ENCODE peak calls at places on chromosomes 11 and 22, in four cellular contexts. One of them, this sample, is unnamed. For H3K27me3, the result is how much of the 10 kb centered on the place peaks cover.

GRCh38 chr11:27482793-27483192 is 10.2 kb upstream of the LGR4 start:
- DNase-seq in GM23248: no peak
- DNase-seq in SK-N-SH: no peak
- DNase-seq in naive thymus-derived CD4-positive, alpha-beta T cell: no peak
- DNase-seq in this sample: no peak

GRCh38 chr11:8011383-8011782 is 24.2 kb downstream of the EIF3F start:
- DNase-seq in GM23248: no peak
- DNase-seq in SK-N-SH: no peak
- DNase-seq in naive thymus-derived CD4-positive, alpha-beta T cell: no peak
- DNase-seq in this sample: no peak

GRCh38 chr22:37472418-37473006 is 13.7 kb downstream of the MFNG start:
- DNase-seq in GM23248: peak
- DNase-seq in SK-N-SH: peak
- DNase-seq in naive thymus-derived CD4-positive, alpha-beta T cell: peak
- DNase-seq in this sample: no peak

GRCh38 chr11:30346068-30346688 is 23.3 kb downstream of the ARL14EP start:
- DNase-seq in GM23248: peak
- DNase-seq in SK-N-SH: peak
- DNase-seq in naive thymus-derived CD4-positive, alpha-beta T cell: peak
- DNase-seq in this sample: no peak

GRCh38 chr11:77611921-77612320 is 22.2 kb downstream of the AQP11 start:
- DNase-seq in GM23248: no peak
- DNase-seq in SK-N-SH: no peak
- DNase-seq in naive thymus-derived CD4-positive, alpha-beta T cell: no peak
- DNase-seq in this sample: no peak

GRCh38 chr22:29205260-29205597 is 467 bp upstream of the EMID1 start:
- DNase-seq in GM23248: no peak
- DNase-seq in SK-N-SH: no peak
- DNase-seq in naive thymus-derived CD4-positive, alpha-beta T cell: no peak
- DNase-seq in this sample: no peak

GRCh38 chr22:49790912-49791311 is 36.8 kb downstream of the BRD1 start:
- DNase-seq in GM23248: peak
- DNase-seq in SK-N-SH: no peak
- DNase-seq in naive thymus-derived CD4-positive, alpha-beta T cell: no peak
- DNase-seq in this sample: no peak

GRCh38 chr11:91158901-91159537 is 936.2 kb upstream of the CHORDC1 start:
- DNase-seq in GM23248: no peak
- DNase-seq in SK-N-SH: no peak
- DNase-seq in naive thymus-derived CD4-positive, alpha-beta T cell: no peak
- DNase-seq in this sample: no peak

GRCh38 chr11:7605544-7605943 is 67.8 kb downstream of the CYB5R2 start:
- DNase-seq in GM23248: peak
- DNase-seq in SK-N-SH: no peak
- DNase-seq in naive thymus-derived CD4-positive, alpha-beta T cell: no peak
- DNase-seq in this sample: no peak

GRCh38 chr22:23163665-23164064 is 16.6 kb upstream of the BCR start:
- DNase-seq in GM23248: peak
- DNase-seq in SK-N-SH: no peak
- DNase-seq in naive thymus-derived CD4-positive, alpha-beta T cell: no peak
- DNase-seq in this sample: peak

GRCh38 chr11:2204361-2205213 is 33.0 kb upstream of the TH start:
- DNase-seq in GM23248: no peak
- DNase-seq in SK-N-SH: peak
- DNase-seq in naive thymus-derived CD4-positive, alpha-beta T cell: no peak
- DNase-seq in this sample: peak

GRCh38 chr11:35598254-35599125 is 19.8 kb upstream of the FJX1 start:
- DNase-seq in GM23248: no peak
- DNase-seq in SK-N-SH: no peak
- DNase-seq in naive thymus-derived CD4-positive, alpha-beta T cell: no peak
- DNase-seq in this sample: no peak

GRCh38 chr11:1785749-1786261 is 22.1 kb upstream of the CTSD start:
- DNase-seq in GM23248: no peak
- DNase-seq in SK-N-SH: no peak
- DNase-seq in naive thymus-derived CD4-positive, alpha-beta T cell: no peak
- DNase-seq in this sample: peak

GRCh38 chr22:33044059-33044458 is 14.1 kb downstream of the SYN3 start:
- DNase-seq in GM23248: no peak
- DNase-seq in SK-N-SH: no peak
- DNase-seq in naive thymus-derived CD4-positive, alpha-beta T cell: no peak
- DNase-seq in this sample: no peak

GRCh38 chr22:24331468-24332440 is 61.1 kb downstream of the SPECC1L start:
- DNase-seq in GM23248: peak
- DNase-seq in SK-N-SH: no peak
- DNase-seq in naive thymus-derived CD4-positive, alpha-beta T cell: no peak
- DNase-seq in this sample: no peak

GRCh38 chr11:79487412-79487811 is 46.6 kb upstream of the TENM4 start:
- DNase-seq in GM23248: no peak
- DNase-seq in SK-N-SH: no peak
- DNase-seq in naive thymus-derived CD4-positive, alpha-beta T cell: no peak
- DNase-seq in this sample: no peak

GRCh38 chr11:34065505-34066203 is 14.1 kb downstream of the CAPRIN1 start:
- DNase-seq in GM23248: peak
- DNase-seq in SK-N-SH: no peak
- DNase-seq in naive thymus-derived CD4-positive, alpha-beta T cell: no peak
- DNase-seq in this sample: peak

GRCh38 chr11:11400121-11400520 is 47.1 kb upstream of the CSNK2A3 start:
- DNase-seq in GM23248: no peak
- DNase-seq in SK-N-SH: no peak
- DNase-seq in naive thymus-derived CD4-positive, alpha-beta T cell: no peak
- DNase-seq in this sample: no peak

GRCh38 chr11:68504432-68505066 is 44.0 kb downstream of the PPP6R3 start:
- DNase-seq in GM23248: no peak
- DNase-seq in SK-N-SH: no peak
- DNase-seq in naive thymus-derived CD4-positive, alpha-beta T cell: no peak
- DNase-seq in this sample: no peak

GRCh38 chr22:45424241-45424731 is 10.8 kb downstream of the RIBC2 start:
- DNase-seq in GM23248: no peak
- DNase-seq in SK-N-SH: no peak
- DNase-seq in naive thymus-derived CD4-positive, alpha-beta T cell: no peak
- DNase-seq in this sample: no peak

GRCh38 chr11:118076754-118077281 is at the start of gene TMPRSS4:
- DNase-seq in GM23248: no peak
- DNase-seq in SK-N-SH: no peak
- DNase-seq in naive thymus-derived CD4-positive, alpha-beta T cell: no peak
- DNase-seq in this sample: no peak

GRCh38 chr11:27570542-27570941 is 64.0 kb upstream of the LIN7C start:
- DNase-seq in GM23248: no peak
- DNase-seq in SK-N-SH: no peak
- DNase-seq in naive thymus-derived CD4-positive, alpha-beta T cell: no peak
- DNase-seq in this sample: no peak

GRCh38 chr11:130418756-130419155 is 9.7 kb downstream of the ADAMTS8 start:
- DNase-seq in GM23248: peak
- DNase-seq in SK-N-SH: no peak
- DNase-seq in naive thymus-derived CD4-positive, alpha-beta T cell: no peak
- DNase-seq in this sample: no peak

GRCh38 chr22:21075516-21076138 is 29.9 kb downstream of the LRRC74B start:
- DNase-seq in GM23248: no peak
- DNase-seq in SK-N-SH: no peak
- DNase-seq in naive thymus-derived CD4-positive, alpha-beta T cell: no peak
- DNase-seq in this sample: no peak

GRCh38 chr11:72813740-72814138 is 472 bp upstream of the ATG16L2 start:
- DNase-seq in GM23248: peak
- DNase-seq in SK-N-SH: peak
- DNase-seq in naive thymus-derived CD4-positive, alpha-beta T cell: no peak
- DNase-seq in this sample: no peak

GRCh38 chr22:50696251-50696798 is 23.7 kb downstream of the SHANK3 start:
- DNase-seq in GM23248: no peak
- DNase-seq in SK-N-SH: no peak
- DNase-seq in naive thymus-derived CD4-positive, alpha-beta T cell: no peak
- DNase-seq in this sample: peak

GRCh38 chr11:121435132-121435531 is 17.0 kb upstream of the SORL1 start:
- DNase-seq in GM23248: no peak
- DNase-seq in SK-N-SH: no peak
- DNase-seq in naive thymus-derived CD4-positive, alpha-beta T cell: no peak
- DNase-seq in this sample: no peak

GRCh38 chr11:117621226-117621625 is 175.8 kb downstream of the DSCAML1 start:
- DNase-seq in GM23248: peak
- DNase-seq in SK-N-SH: no peak
- DNase-seq in naive thymus-derived CD4-positive, alpha-beta T cell: no peak
- DNase-seq in this sample: peak

GRCh38 chr11:2689551-2690260 is 10.1 kb downstream of the KCNQ1OT1 start:
- DNase-seq in GM23248: no peak
- DNase-seq in SK-N-SH: no peak
- DNase-seq in naive thymus-derived CD4-positive, alpha-beta T cell: no peak
- DNase-seq in this sample: peak

DNA sequence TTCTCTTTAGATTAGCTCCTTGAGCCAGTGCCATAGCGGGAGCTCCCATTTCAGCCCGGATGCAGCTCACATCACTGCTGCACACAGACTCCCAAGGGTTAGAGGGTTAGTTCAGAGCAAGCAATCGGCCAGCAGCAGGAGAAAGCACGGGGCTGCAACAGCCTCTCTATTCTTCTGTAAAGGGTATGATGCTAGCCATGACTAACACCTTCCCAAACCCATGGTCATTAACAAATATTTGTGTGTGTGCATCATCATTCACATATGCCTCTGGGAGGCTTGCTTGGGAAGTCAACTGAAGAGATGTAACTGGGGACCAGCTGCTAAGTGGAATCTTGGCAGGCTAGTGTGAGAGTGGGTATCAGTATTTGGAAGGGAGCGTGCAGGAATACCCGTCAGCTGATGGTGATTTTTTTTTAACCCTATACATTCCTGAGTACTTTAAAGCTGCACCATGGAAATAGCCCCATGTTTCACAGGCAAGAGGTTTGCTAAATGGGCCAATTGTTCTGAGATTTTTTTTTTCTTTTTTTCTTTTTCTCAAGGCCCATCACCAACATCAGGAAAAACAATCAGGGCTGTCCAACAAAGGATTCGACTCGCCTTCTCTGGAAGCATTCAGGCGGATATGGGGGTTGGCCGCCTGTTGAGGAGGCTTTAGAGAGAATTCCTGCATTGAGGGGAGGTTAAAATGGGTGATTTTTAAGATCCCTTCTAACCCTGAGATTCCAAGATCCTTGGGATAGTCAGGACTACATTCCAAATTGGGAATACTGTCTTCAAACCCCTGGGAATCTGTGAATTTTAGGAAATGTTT is 33.2 kb upstream of the CCDC89 start:
- DNase-seq in GM23248: peak
- DNase-seq in SK-N-SH: no peak
- DNase-seq in naive thymus-derived CD4-positive, alpha-beta T cell: no peak
- DNase-seq in this sample: peak
- H3K27me3 ChIP-seq in GM23248: under half
- H3K27me3 ChIP-seq in SK-N-SH: under half
- H3K27me3 ChIP-seq in naive thymus-derived CD4-positive, alpha-beta T cell: under half
- H3K27me3 ChIP-seq in this sample: under half

GRCh38 chr11:110990316-110990715 is 255.2 kb upstream of the POU2AF2 start:
- DNase-seq in GM23248: peak
- DNase-seq in SK-N-SH: no peak
- DNase-seq in naive thymus-derived CD4-positive, alpha-beta T cell: no peak
- DNase-seq in this sample: no peak
- H3K27me3 ChIP-seq in GM23248: under half
- H3K27me3 ChIP-seq in SK-N-SH: under half
- H3K27me3 ChIP-seq in naive thymus-derived CD4-positive, alpha-beta T cell: under half
- H3K27me3 ChIP-seq in this sample: under half

DNA sequence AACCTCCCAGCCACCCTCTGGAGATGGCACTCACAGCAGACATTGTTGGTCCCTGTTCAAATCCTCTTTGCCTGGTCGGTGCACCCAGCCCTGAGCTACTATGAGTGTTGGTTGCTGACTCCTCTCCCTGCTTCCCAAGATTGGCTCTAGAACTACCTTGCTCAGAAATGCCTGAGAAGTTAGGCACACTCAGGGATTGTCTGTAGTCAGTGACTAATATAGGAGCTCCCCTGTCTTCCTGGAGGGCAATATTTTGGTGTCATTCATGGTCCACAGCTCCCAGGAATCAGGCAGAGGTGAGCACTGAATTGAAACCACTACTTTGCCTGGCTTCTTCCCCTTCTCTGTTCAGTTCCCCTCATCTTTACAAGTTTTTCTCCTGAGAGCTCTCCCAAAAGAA is 325.9 kb downstream of the MIAT start:
- DNase-seq in GM23248: peak
- DNase-seq in SK-N-SH: no peak
- DNase-seq in naive thymus-derived CD4-positive, alpha-beta T cell: no peak
- DNase-seq in this sample: no peak
- H3K27me3 ChIP-seq in GM23248: under half
- H3K27me3 ChIP-seq in SK-N-SH: under half
- H3K27me3 ChIP-seq in naive thymus-derived CD4-positive, alpha-beta T cell: under half
- H3K27me3 ChIP-seq in this sample: under half

GRCh38 chr11:22669368-22669767 is 3.0 kb downstream of the GAS2 start:
- DNase-seq in GM23248: no peak
- DNase-seq in SK-N-SH: no peak
- DNase-seq in naive thymus-derived CD4-positive, alpha-beta T cell: no peak
- DNase-seq in this sample: no peak
- H3K27me3 ChIP-seq in GM23248: half or more
- H3K27me3 ChIP-seq in SK-N-SH: under half
- H3K27me3 ChIP-seq in naive thymus-derived CD4-positive, alpha-beta T cell: under half
- H3K27me3 ChIP-seq in this sample: under half

DNA sequence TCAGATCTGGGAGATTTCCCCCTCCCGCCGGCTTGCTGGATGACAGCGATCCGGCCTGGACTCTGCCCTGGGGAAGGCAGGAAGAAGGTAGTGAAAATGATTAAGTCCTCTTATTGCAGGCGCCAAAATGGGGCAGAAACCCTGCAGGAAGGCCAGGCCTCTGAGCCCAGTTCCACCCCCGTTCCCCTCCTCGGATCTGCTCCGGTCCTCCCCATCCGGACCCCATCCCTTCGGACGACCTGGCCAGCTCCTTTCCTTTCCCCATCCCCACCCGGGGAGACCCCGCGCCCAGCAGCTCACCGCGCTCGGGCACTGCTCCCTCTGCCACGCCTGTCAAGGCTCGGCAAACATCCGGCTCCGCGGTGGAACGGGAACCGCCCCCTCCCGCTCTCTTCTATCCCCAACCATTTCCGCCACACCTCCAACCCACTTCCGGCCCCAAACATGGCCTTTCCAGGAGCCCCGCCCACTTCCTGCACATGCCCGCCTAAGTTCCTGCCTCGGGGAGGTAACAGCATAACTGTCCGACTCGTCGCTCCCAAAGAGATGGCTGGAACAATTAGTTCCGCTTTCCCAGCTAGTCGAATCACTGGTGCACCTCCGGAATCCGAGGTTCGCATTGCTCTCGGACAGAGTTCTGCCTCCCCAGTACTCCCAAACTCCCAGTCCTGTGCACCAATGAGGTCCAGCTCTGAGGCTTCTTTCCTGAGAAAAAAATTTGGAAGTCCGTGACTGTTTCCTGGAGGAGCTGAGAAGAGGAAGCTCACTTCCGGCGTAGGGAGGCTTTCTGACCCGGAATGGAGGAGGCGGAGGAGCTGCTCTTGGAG is at the start of the genes ARHGAP1 and ZNF408:
- DNase-seq in GM23248: peak
- DNase-seq in SK-N-SH: peak
- DNase-seq in naive thymus-derived CD4-positive, alpha-beta T cell: peak
- DNase-seq in this sample: peak
- H3K27me3 ChIP-seq in GM23248: under half
- H3K27me3 ChIP-seq in SK-N-SH: under half
- H3K27me3 ChIP-seq in naive thymus-derived CD4-positive, alpha-beta T cell: under half
- H3K27me3 ChIP-seq in this sample: under half